ENCODE peak calls at places on chromosome 2, in six cellular contexts. One of them, this sample, is unnamed.

GRCh38 chr2:232526296-232527055 is 516 bp downstream of the CHRND start:
- DNase-seq in lower lobe of right lung: no peak
- DNase-seq in CD4-positive, alpha-beta T cell: no peak
- DNase-seq in upper lobe of right lung: no peak
- DNase-seq in nephron progenitor cell: no peak
- DNase-seq in GM12865: no peak
- DNase-seq in this sample: peak; percentile 87

GRCh38 chr2:16664052-16664731 is 1.4 kb downstream of the CYRIA start:
- DNase-seq in lower lobe of right lung: peak; percentile 54
- DNase-seq in CD4-positive, alpha-beta T cell: no peak
- DNase-seq in upper lobe of right lung: no peak
- DNase-seq in nephron progenitor cell: peak; percentile 36
- DNase-seq in GM12865: peak; percentile 56
- DNase-seq in this sample: no peak

GRCh38 chr2:188693771-188694170 is 280.4 kb upstream of the COL3A1 start:
- DNase-seq in lower lobe of right lung: no peak
- DNase-seq in CD4-positive, alpha-beta T cell: no peak
- DNase-seq in upper lobe of right lung: no peak
- DNase-seq in nephron progenitor cell: no peak
- DNase-seq in GM12865: no peak
- DNase-seq in this sample: no peak

GRCh38 chr2:126635281-126635680 is 20.7 kb upstream of the GYPC start:
- DNase-seq in lower lobe of right lung: no peak
- DNase-seq in CD4-positive, alpha-beta T cell: no peak
- DNase-seq in upper lobe of right lung: no peak
- DNase-seq in nephron progenitor cell: no peak
- DNase-seq in GM12865: no peak
- DNase-seq in this sample: no peak

GRCh38 chr2:13858626-13859025 is 773.9 kb upstream of the LRATD1 start:
- DNase-seq in lower lobe of right lung: no peak
- DNase-seq in CD4-positive, alpha-beta T cell: no peak
- DNase-seq in upper lobe of right lung: no peak
- DNase-seq in nephron progenitor cell: no peak
- DNase-seq in GM12865: peak; percentile 5
- DNase-seq in this sample: no peak

GRCh38 chr2:187917535-187917934 is 363.3 kb upstream of the TFPI start:
- DNase-seq in lower lobe of right lung: no peak
- DNase-seq in CD4-positive, alpha-beta T cell: no peak
- DNase-seq in upper lobe of right lung: no peak
- DNase-seq in nephron progenitor cell: no peak
- DNase-seq in GM12865: no peak
- DNase-seq in this sample: no peak

GRCh38 chr2:219496781-219497494 is 1.8 kb upstream of the GMPPA start:
- DNase-seq in lower lobe of right lung: no peak
- DNase-seq in CD4-positive, alpha-beta T cell: no peak
- DNase-seq in upper lobe of right lung: no peak
- DNase-seq in nephron progenitor cell: no peak
- DNase-seq in GM12865: no peak
- DNase-seq in this sample: no peak

GRCh38 chr2:98944786-98945185 is 8.8 kb upstream of the CRACDL start:
- DNase-seq in lower lobe of right lung: no peak
- DNase-seq in CD4-positive, alpha-beta T cell: no peak
- DNase-seq in upper lobe of right lung: no peak
- DNase-seq in nephron progenitor cell: no peak
- DNase-seq in GM12865: no peak
- DNase-seq in this sample: no peak

GRCh38 chr2:15916336-15916735 is 24.0 kb upstream of the MYCN start:
- DNase-seq in lower lobe of right lung: no peak
- DNase-seq in CD4-positive, alpha-beta T cell: no peak
- DNase-seq in upper lobe of right lung: no peak
- DNase-seq in nephron progenitor cell: no peak
- DNase-seq in GM12865: no peak
- DNase-seq in this sample: no peak

GRCh38 chr2:218852911-218853667 is 6.5 kb upstream of the WNT6 start:
- DNase-seq in lower lobe of right lung: peak; percentile 71
- DNase-seq in CD4-positive, alpha-beta T cell: peak; percentile 51
- DNase-seq in upper lobe of right lung: peak; percentile 68
- DNase-seq in nephron progenitor cell: peak; percentile 76
- DNase-seq in GM12865: peak; percentile 76
- DNase-seq in this sample: no peak

GRCh38 chr2:231297108-231297908 is 98.2 kb upstream of the B3GNT7 start:
- DNase-seq in lower lobe of right lung: peak; percentile 72
- DNase-seq in CD4-positive, alpha-beta T cell: peak; percentile 3
- DNase-seq in upper lobe of right lung: peak; percentile 80
- DNase-seq in nephron progenitor cell: peak; percentile 69
- DNase-seq in GM12865: peak; percentile 76
- DNase-seq in this sample: no peak

GRCh38 chr2:49770919-49771318 is 616.6 kb upstream of the FSHR start:
- DNase-seq in lower lobe of right lung: no peak
- DNase-seq in CD4-positive, alpha-beta T cell: no peak
- DNase-seq in upper lobe of right lung: no peak
- DNase-seq in nephron progenitor cell: peak; percentile 61
- DNase-seq in GM12865: peak; percentile 54
- DNase-seq in this sample: no peak

GRCh38 chr2:201847483-201847882 is 41.1 kb downstream of the CDK15 start:
- DNase-seq in lower lobe of right lung: no peak
- DNase-seq in CD4-positive, alpha-beta T cell: no peak
- DNase-seq in upper lobe of right lung: no peak
- DNase-seq in nephron progenitor cell: no peak
- DNase-seq in GM12865: no peak
- DNase-seq in this sample: no peak

GRCh38 chr2:29001791-29002190 is 20.7 kb downstream of the TOGARAM2 start:
- DNase-seq in lower lobe of right lung: no peak
- DNase-seq in CD4-positive, alpha-beta T cell: no peak
- DNase-seq in upper lobe of right lung: no peak
- DNase-seq in nephron progenitor cell: no peak
- DNase-seq in GM12865: no peak
- DNase-seq in this sample: no peak
- TF ChIP-seq CTCF in lower lobe of right lung: no peak
- TF ChIP-seq CTCF in CD4-positive, alpha-beta T cell: no peak
- TF ChIP-seq CTCF in upper lobe of right lung: no peak
- TF ChIP-seq CTCF in nephron progenitor cell: no peak
- TF ChIP-seq CTCF in GM12865: no peak
- TF ChIP-seq CTCF in this sample: no peak

GRCh38 chr2:102301867-102302362 is 9.4 kb upstream of the IL1RL1 start:
- DNase-seq in lower lobe of right lung: no peak
- DNase-seq in CD4-positive, alpha-beta T cell: no peak
- DNase-seq in upper lobe of right lung: no peak
- DNase-seq in nephron progenitor cell: peak; percentile 21
- DNase-seq in GM12865: peak; percentile 57
- DNase-seq in this sample: no peak
- TF ChIP-seq CTCF in lower lobe of right lung: peak; percentile 32
- TF ChIP-seq CTCF in CD4-positive, alpha-beta T cell: peak; percentile 61
- TF ChIP-seq CTCF in upper lobe of right lung: peak; percentile 29
- TF ChIP-seq CTCF in nephron progenitor cell: peak; percentile 35
- TF ChIP-seq CTCF in GM12865: peak; percentile 37
- TF ChIP-seq CTCF in this sample: no peak

DNA sequence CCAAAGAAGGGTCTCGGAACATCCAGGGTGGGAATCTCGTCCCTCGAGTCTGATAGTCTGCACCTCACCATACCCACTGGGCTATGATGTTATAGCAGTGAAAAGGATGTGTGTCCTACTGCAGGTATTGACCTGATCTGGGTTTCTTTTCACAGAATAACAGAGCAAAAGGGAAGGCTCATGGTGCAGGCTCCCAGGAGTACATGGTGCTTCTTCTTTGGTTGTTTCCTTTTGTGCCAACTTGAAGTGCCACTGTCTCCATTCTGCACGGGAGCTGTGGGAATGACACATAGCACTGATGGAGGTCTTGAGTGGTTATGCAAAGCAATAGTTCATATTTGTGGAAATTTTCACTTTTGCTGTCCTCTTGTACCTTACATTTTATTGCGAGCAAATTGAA is 72.2 kb upstream of the EML6 start:
- DNase-seq in lower lobe of right lung: no peak
- DNase-seq in CD4-positive, alpha-beta T cell: no peak
- DNase-seq in upper lobe of right lung: no peak
- DNase-seq in nephron progenitor cell: no peak
- DNase-seq in GM12865: no peak
- DNase-seq in this sample: no peak
- TF ChIP-seq CTCF in lower lobe of right lung: no peak
- TF ChIP-seq CTCF in CD4-positive, alpha-beta T cell: no peak
- TF ChIP-seq CTCF in upper lobe of right lung: no peak
- TF ChIP-seq CTCF in nephron progenitor cell: no peak
- TF ChIP-seq CTCF in GM12865: no peak
- TF ChIP-seq CTCF in this sample: no peak

DNA sequence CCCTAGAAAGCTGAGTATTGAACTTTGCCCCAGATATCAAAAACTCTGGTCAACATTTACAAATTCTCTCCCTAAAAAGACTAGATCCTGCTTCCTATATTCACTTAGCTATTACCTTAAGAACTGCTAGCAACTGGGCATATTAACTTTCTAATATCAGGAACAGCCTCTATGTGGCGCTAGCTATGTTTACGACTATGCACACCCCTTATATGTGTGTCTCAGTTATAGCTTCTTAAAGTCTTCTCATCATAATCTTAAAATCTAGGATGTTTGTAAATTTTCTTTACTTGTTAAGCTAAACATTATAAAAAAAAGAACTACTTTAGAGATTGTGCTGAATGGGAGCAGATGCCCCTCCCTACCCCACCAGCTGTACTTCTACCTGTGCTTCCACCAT is 1.7 kb upstream of the STAMBP start:
- DNase-seq in lower lobe of right lung: no peak
- DNase-seq in CD4-positive, alpha-beta T cell: no peak
- DNase-seq in upper lobe of right lung: no peak
- DNase-seq in nephron progenitor cell: no peak
- DNase-seq in GM12865: peak; percentile 49
- DNase-seq in this sample: no peak
- TF ChIP-seq CTCF in lower lobe of right lung: no peak
- TF ChIP-seq CTCF in CD4-positive, alpha-beta T cell: peak; percentile 14
- TF ChIP-seq CTCF in upper lobe of right lung: peak; percentile 23
- TF ChIP-seq CTCF in nephron progenitor cell: no peak
- TF ChIP-seq CTCF in GM12865: peak; percentile 40
- TF ChIP-seq CTCF in this sample: peak; percentile 77

GRCh38 chr2:168277276-168277675 is 29.9 kb upstream of the STK39 start:
- DNase-seq in lower lobe of right lung: no peak
- DNase-seq in CD4-positive, alpha-beta T cell: no peak
- DNase-seq in upper lobe of right lung: no peak
- DNase-seq in nephron progenitor cell: no peak
- DNase-seq in GM12865: no peak
- DNase-seq in this sample: no peak
- TF ChIP-seq CTCF in lower lobe of right lung: no peak
- TF ChIP-seq CTCF in CD4-positive, alpha-beta T cell: no peak
- TF ChIP-seq CTCF in upper lobe of right lung: no peak
- TF ChIP-seq CTCF in nephron progenitor cell: no peak
- TF ChIP-seq CTCF in GM12865: no peak
- TF ChIP-seq CTCF in this sample: no peak

GRCh38 chr2:100673691-100674485 is 111.1 kb downstream of the PDCL3 start:
- DNase-seq in lower lobe of right lung: no peak
- DNase-seq in CD4-positive, alpha-beta T cell: no peak
- DNase-seq in upper lobe of right lung: no peak
- DNase-seq in nephron progenitor cell: no peak
- DNase-seq in GM12865: no peak
- DNase-seq in this sample: no peak

GRCh38 chr2:100667801-100668200 is 105.0 kb downstream of the PDCL3 start:
- DNase-seq in lower lobe of right lung: no peak
- DNase-seq in CD4-positive, alpha-beta T cell: no peak
- DNase-seq in upper lobe of right lung: no peak
- DNase-seq in nephron progenitor cell: no peak
- DNase-seq in GM12865: no peak
- DNase-seq in this sample: no peak

GRCh38 chr2:100673115-100673514 is 110.3 kb downstream of the PDCL3 start:
- DNase-seq in lower lobe of right lung: no peak
- DNase-seq in CD4-positive, alpha-beta T cell: no peak
- DNase-seq in upper lobe of right lung: no peak
- DNase-seq in nephron progenitor cell: no peak
- DNase-seq in GM12865: no peak
- DNase-seq in this sample: no peak

GRCh38 chr2:100666996-100667395 is 104.2 kb downstream of the PDCL3 start:
- DNase-seq in lower lobe of right lung: no peak
- DNase-seq in CD4-positive, alpha-beta T cell: no peak
- DNase-seq in upper lobe of right lung: no peak
- DNase-seq in nephron progenitor cell: no peak
- DNase-seq in GM12865: no peak
- DNase-seq in this sample: no peak

DNA sequence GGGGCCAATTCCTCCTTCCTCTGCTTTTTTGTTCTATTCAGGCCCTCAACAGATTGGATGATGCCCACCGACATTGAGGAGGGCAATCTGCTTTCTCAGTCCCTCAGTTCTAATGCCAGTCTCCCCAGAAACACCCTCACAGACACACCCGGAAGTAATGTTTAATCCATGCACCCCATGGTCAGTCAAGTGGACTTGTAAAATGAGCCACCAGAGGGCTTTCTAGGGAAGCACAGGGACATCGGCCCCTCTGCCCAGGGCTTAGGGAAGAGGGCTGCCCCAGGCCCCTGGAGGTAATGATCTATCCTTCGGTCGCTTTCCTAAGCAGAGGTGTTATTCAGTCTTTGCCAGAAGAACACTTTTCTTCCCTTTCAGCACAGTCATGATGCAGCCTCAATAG is 107.4 kb downstream of the PDCL3 start:
- DNase-seq in lower lobe of right lung: no peak
- DNase-seq in CD4-positive, alpha-beta T cell: no peak
- DNase-seq in upper lobe of right lung: no peak
- DNase-seq in nephron progenitor cell: no peak
- DNase-seq in GM12865: no peak
- DNase-seq in this sample: no peak
- TF ChIP-seq CTCF in lower lobe of right lung: no peak
- TF ChIP-seq CTCF in CD4-positive, alpha-beta T cell: no peak
- TF ChIP-seq CTCF in upper lobe of right lung: no peak
- TF ChIP-seq CTCF in nephron progenitor cell: no peak
- TF ChIP-seq CTCF in GM12865: no peak
- TF ChIP-seq CTCF in this sample: peak; percentile 47

GRCh38 chr2:6826081-6826913 is 39.4 kb downstream of the CMPK2 start:
- DNase-seq in lower lobe of right lung: no peak
- DNase-seq in CD4-positive, alpha-beta T cell: peak; percentile 32
- DNase-seq in upper lobe of right lung: no peak
- DNase-seq in nephron progenitor cell: no peak
- DNase-seq in GM12865: peak; percentile 75
- DNase-seq in this sample: no peak
- TF ChIP-seq CTCF in lower lobe of right lung: peak; percentile 68
- TF ChIP-seq CTCF in CD4-positive, alpha-beta T cell: peak; percentile 86
- TF ChIP-seq CTCF in upper lobe of right lung: peak; percentile 71
- TF ChIP-seq CTCF in nephron progenitor cell: peak; percentile 47
- TF ChIP-seq CTCF in GM12865: peak; percentile 71
- TF ChIP-seq CTCF in this sample: peak; percentile 73

This sample was measured in chondrocyte.